ENCODE peak calls at places on chromosomes 16 and 17, in four cellular contexts. One of them, this sample, is unnamed.

GRCh38 chr17:31417051-31417792 is 25.7 kb downstream of the RAB11FIP4 start:
- DNase-seq in K562: no peak
- DNase-seq in WTC11: no peak
- DNase-seq in HepG2: no peak
- DNase-seq in this sample: no peak

GRCh38 chr16:69017036-69017783 is 88.2 kb upstream of the HAS3 start:
- DNase-seq in K562: no peak
- DNase-seq in WTC11: no peak
- DNase-seq in HepG2: no peak
- DNase-seq in this sample: no peak

GRCh38 chr16:70676571-70677498 is 9.0 kb downstream of the MTSS2 start:
- DNase-seq in K562: no peak
- DNase-seq in WTC11: no peak
- DNase-seq in HepG2: no peak
- DNase-seq in this sample: no peak

GRCh38 chr16:84088695-84089395 is 27.9 kb downstream of the MBTPS1 start:
- DNase-seq in K562: no peak
- DNase-seq in WTC11: no peak
- DNase-seq in HepG2: peak
- DNase-seq in this sample: no peak

GRCh38 chr16:6804461-6804860 is 528.2 kb upstream of the RBFOX1 start:
- DNase-seq in K562: no peak
- DNase-seq in WTC11: no peak
- DNase-seq in HepG2: no peak
- DNase-seq in this sample: no peak

GRCh38 chr17:79750650-79751545 is 20.2 kb downstream of the ENPP7 start:
- DNase-seq in K562: no peak
- DNase-seq in WTC11: no peak
- DNase-seq in HepG2: no peak
- DNase-seq in this sample: no peak

GRCh38 chr17:77444653-77445029 is 303.9 kb downstream of the SEC14L1 start:
- DNase-seq in K562: peak
- DNase-seq in WTC11: no peak
- DNase-seq in HepG2: no peak
- DNase-seq in this sample: no peak

GRCh38 chr17:31319253-31319661 is 2.2 kb downstream of the EVI2A start:
- DNase-seq in K562: no peak
- DNase-seq in WTC11: no peak
- DNase-seq in HepG2: no peak
- DNase-seq in this sample: no peak

GRCh38 chr16:63315229-63315628 is 1279.0 kb upstream of the CDH8 start:
- DNase-seq in K562: no peak
- DNase-seq in WTC11: no peak
- DNase-seq in HepG2: peak
- DNase-seq in this sample: no peak

GRCh38 chr16:9258423-9259051 is 167.1 kb downstream of the HAPSTR1 start:
- DNase-seq in K562: peak
- DNase-seq in WTC11: peak
- DNase-seq in HepG2: peak
- DNase-seq in this sample: peak

GRCh38 chr16:4798456-4798855 is 3.3 kb downstream of the SMIM22 start:
- DNase-seq in K562: no peak
- DNase-seq in WTC11: no peak
- DNase-seq in HepG2: no peak
- DNase-seq in this sample: no peak

GRCh38 chr16:48434653-48435318 is 49.6 kb upstream of the SIAH1 start:
- DNase-seq in K562: no peak
- DNase-seq in WTC11: no peak
- DNase-seq in HepG2: no peak
- DNase-seq in this sample: no peak

GRCh38 chr17:37373530-37374159 is 2.1 kb upstream of the C17orf78 start:
- DNase-seq in K562: peak
- DNase-seq in WTC11: peak
- DNase-seq in HepG2: peak
- DNase-seq in this sample: peak

GRCh38 chr16:75296606-75297005 is 45.2 kb upstream of the BCAR1 start:
- DNase-seq in K562: no peak
- DNase-seq in WTC11: no peak
- DNase-seq in HepG2: no peak
- DNase-seq in this sample: no peak

GRCh38 chr16:21021316-21021715 is 120.7 kb downstream of the LYRM1 start:
- DNase-seq in K562: no peak
- DNase-seq in WTC11: no peak
- DNase-seq in HepG2: no peak
- DNase-seq in this sample: no peak

GRCh38 chr17:14428640-14429029 is 127.8 kb downstream of the HS3ST3B1 start:
- DNase-seq in K562: no peak
- DNase-seq in WTC11: no peak
- DNase-seq in HepG2: no peak
- DNase-seq in this sample: no peak

GRCh38 chr16:845349-845740 is 44.8 kb upstream of the GNG13 start:
- DNase-seq in K562: no peak
- DNase-seq in WTC11: no peak
- DNase-seq in HepG2: no peak
- DNase-seq in this sample: no peak

GRCh38 chr16:77214411-77215138 is 15.4 kb downstream of the SYCE1L start:
- DNase-seq in K562: no peak
- DNase-seq in WTC11: no peak
- DNase-seq in HepG2: no peak
- DNase-seq in this sample: no peak

GRCh38 chr16:77208382-77208781 is 9.2 kb downstream of the SYCE1L start:
- DNase-seq in K562: no peak
- DNase-seq in WTC11: no peak
- DNase-seq in HepG2: no peak
- DNase-seq in this sample: no peak

GRCh38 chr16:77211880-77212735 is 12.9 kb downstream of the SYCE1L start:
- DNase-seq in K562: peak
- DNase-seq in WTC11: peak
- DNase-seq in HepG2: no peak
- DNase-seq in this sample: peak

GRCh38 chr16:77212736-77213541 is 13.7 kb downstream of the SYCE1L start:
- DNase-seq in K562: peak
- DNase-seq in WTC11: peak
- DNase-seq in HepG2: no peak
- DNase-seq in this sample: peak

DNA sequence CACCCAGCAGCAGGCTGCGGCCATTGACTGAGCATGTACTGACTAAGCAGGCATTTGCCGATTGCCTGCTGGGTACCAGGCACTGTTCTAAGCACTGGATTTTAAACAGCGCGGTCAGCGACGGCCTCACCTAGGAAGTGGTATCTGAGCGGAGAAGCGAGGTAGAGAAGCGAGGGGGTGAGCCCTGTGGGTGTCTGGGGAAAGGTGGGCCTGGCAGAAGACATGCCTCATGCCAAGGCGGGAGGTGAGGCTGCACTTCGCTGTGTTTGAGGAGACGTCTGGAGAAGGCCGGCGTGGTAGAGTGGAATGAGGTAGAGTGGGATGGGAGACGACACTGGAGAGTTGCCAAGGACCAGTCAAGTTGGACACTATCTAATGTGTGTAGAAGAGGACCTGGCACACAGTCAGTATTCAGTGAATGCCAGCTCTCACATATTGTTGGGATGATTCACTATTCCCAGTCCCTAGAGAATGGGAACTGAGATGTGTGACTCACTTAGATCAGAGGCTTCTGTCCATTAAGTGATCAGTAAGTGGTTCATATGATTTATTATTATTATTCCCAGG is 14.4 kb downstream of the SYCE1L start:
- DNase-seq in K562: no peak
- DNase-seq in WTC11: no peak
- DNase-seq in HepG2: peak
- DNase-seq in this sample: no peak
- TF ChIP-seq ELF4 in K562: no peak
- TF ChIP-seq ELF4 in WTC11: no peak
- TF ChIP-seq ELF4 in HepG2: no peak
- TF ChIP-seq ELF4 in this sample: no peak

GRCh38 chr17:13202835-13203234 is 185.0 kb upstream of the ELAC2 start:
- DNase-seq in K562: no peak
- DNase-seq in WTC11: no peak
- DNase-seq in HepG2: no peak
- DNase-seq in this sample: no peak
- TF ChIP-seq ELF4 in K562: no peak
- TF ChIP-seq ELF4 in WTC11: no peak
- TF ChIP-seq ELF4 in HepG2: no peak
- TF ChIP-seq ELF4 in this sample: no peak

GRCh38 chr16:87119168-87119567 is 198.0 kb downstream of the C16orf95 start:
- DNase-seq in K562: no peak
- DNase-seq in WTC11: no peak
- DNase-seq in HepG2: no peak
- DNase-seq in this sample: no peak
- TF ChIP-seq ELF4 in K562: no peak
- TF ChIP-seq ELF4 in WTC11: no peak
- TF ChIP-seq ELF4 in HepG2: no peak
- TF ChIP-seq ELF4 in this sample: no peak

GRCh38 chr17:64599187-64599676 is 62.9 kb downstream of the SMURF2 start:
- DNase-seq in K562: peak
- DNase-seq in WTC11: peak
- DNase-seq in HepG2: no peak
- DNase-seq in this sample: no peak
- TF ChIP-seq ELF4 in K562: peak
- TF ChIP-seq ELF4 in WTC11: no peak
- TF ChIP-seq ELF4 in HepG2: no peak
- TF ChIP-seq ELF4 in this sample: no peak

DNA sequence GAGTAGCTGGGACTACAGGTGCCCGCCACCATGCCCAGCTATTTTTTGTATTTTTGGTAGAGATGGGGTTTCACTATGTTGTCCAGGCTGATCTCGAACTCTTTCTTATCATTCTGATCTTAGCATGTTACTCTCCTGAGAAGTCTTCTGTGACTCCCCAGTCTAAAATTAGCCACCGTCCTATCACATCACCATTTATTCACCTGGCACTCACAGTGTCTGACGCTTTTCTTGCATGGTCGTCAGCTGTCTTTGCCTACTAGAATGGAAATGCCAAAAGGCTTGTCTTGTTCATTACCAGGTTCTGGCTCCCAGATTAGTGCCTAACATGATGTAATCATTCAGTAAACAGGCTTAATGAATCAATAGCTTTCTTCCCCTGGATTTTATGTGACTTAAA is 23.8 kb downstream of the TOM1L1 start:
- DNase-seq in K562: no peak
- DNase-seq in WTC11: no peak
- DNase-seq in HepG2: no peak
- DNase-seq in this sample: no peak
- TF ChIP-seq ELF4 in K562: no peak
- TF ChIP-seq ELF4 in WTC11: no peak
- TF ChIP-seq ELF4 in HepG2: no peak
- TF ChIP-seq ELF4 in this sample: no peak

DNA sequence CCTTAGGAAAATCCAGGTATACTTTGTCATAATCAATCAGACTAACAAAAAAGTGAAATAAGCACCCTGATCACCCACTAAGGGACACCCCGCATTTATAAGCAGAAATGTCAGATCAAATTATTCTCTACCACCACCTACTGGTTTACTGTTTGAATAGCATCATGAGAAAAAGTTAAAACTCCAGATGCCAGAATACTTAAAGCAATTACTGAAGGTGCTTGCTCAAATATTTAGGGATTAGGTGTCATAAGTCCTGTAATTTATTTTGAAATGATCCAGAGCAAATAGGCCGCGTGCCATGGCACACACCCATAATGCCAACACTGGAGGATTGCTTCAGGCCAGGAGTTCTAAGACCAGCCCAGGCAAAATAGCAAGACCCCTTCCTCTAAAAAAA is 2.3 kb downstream of the TOP2A start:
- DNase-seq in K562: no peak
- DNase-seq in WTC11: no peak
- DNase-seq in HepG2: peak
- DNase-seq in this sample: no peak
- TF ChIP-seq ELF4 in K562: no peak
- TF ChIP-seq ELF4 in WTC11: no peak
- TF ChIP-seq ELF4 in HepG2: no peak
- TF ChIP-seq ELF4 in this sample: no peak

DNA sequence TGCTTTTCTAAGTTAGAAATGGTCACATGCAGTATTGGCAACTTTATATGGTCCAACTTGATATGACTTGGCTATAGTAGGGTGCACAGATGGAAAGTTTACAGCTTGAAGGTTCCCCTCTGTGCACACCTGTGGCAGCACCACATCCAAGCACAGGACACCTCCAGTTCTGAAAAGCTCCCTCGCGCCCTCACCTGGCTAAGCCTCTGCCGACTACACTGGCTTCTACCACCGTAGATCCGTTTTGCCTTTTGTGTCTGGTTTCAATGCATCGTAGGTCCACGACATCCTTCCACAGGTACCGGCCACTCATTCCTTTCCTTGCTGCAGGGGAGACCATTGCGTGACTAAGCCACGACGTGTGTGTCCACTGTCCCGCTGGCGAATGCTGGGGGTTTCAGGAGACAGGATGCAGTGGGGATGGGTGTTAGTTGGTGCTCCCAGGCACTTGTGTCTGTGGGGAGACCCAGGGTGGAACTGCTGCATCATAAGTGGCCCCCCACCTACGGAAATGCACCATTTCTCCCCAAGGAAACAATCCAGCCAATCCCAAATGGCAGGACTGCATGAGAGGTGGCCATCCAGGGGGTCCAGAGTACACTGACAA is 4.9 kb upstream of the RASD1 start:
- DNase-seq in K562: no peak
- DNase-seq in WTC11: peak
- DNase-seq in HepG2: no peak
- DNase-seq in this sample: no peak
- TF ChIP-seq ELF4 in K562: no peak
- TF ChIP-seq ELF4 in WTC11: no peak
- TF ChIP-seq ELF4 in HepG2: no peak
- TF ChIP-seq ELF4 in this sample: no peak

DNA sequence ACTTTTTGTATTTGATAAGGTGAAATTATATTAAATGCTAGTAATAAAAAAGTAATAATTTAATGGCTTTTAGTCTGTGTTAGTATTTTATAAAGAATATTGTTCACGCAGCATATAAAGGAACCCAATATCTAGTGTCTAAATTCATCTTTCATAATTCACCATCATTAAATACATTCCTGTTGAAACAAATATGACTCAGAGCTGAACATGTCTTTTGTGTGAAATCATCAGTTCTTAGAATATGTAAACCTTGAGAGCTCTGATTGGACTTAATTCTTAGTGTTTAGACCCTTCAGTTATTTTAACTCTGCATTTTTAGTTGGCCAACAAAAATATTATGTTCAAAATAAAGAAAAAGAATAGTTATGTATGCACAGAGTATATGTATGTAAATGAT is 71.8 kb downstream of the ABHD15 start:
- DNase-seq in K562: no peak
- DNase-seq in WTC11: no peak
- DNase-seq in HepG2: no peak
- DNase-seq in this sample: no peak
- TF ChIP-seq ELF4 in K562: no peak
- TF ChIP-seq ELF4 in WTC11: no peak
- TF ChIP-seq ELF4 in HepG2: no peak
- TF ChIP-seq ELF4 in this sample: no peak

This sample was measured in HEK293T.